ENCODE peak calls at places on chromosomes 6 and 20, in four cellular contexts. One of them, this sample, is unnamed.

GRCh38 chr20:63627700-63628245 is 872 bp upstream of the GMEB2 start:
- DNase-seq in mammary epithelial cell: no peak
- DNase-seq in K562: peak
- DNase-seq in hepatocyte: no peak
- DNase-seq in this sample: no peak

GRCh38 chr20:50701055-50701963 is 10.0 kb upstream of the RIPOR3 start:
- DNase-seq in mammary epithelial cell: no peak
- DNase-seq in K562: no peak
- DNase-seq in hepatocyte: no peak
- DNase-seq in this sample: no peak

GRCh38 chr20:1813674-1814635 is 81.3 kb upstream of the SIRPA start:
- DNase-seq in hepatocyte: no peak
- DNase-seq in K562: no peak
- DNase-seq in mammary epithelial cell: no peak
- DNase-seq in this sample: no peak

GRCh38 chr6:4167123-4167522 is 31.7 kb upstream of the ECI2 start:
- DNase-seq in mammary epithelial cell: no peak
- DNase-seq in K562: no peak
- DNase-seq in hepatocyte: no peak
- DNase-seq in this sample: no peak

GRCh38 chr6:79196908-79197307 is 37.6 kb downstream of the HMGN3 start:
- DNase-seq in K562: no peak
- DNase-seq in hepatocyte: no peak
- DNase-seq in mammary epithelial cell: no peak
- DNase-seq in this sample: no peak

GRCh38 chr6:43355862-43356590 is 13.4 kb downstream of the ZNF318 start:
- DNase-seq in hepatocyte: peak
- DNase-seq in mammary epithelial cell: no peak
- DNase-seq in K562: no peak
- DNase-seq in this sample: peak

GRCh38 chr6:125718109-125718508 is 31.3 kb upstream of the HEY2 start:
- DNase-seq in mammary epithelial cell: no peak
- DNase-seq in K562: no peak
- DNase-seq in hepatocyte: no peak
- DNase-seq in this sample: no peak

GRCh38 chr20:62453186-62453808 is 22.5 kb downstream of the GATA5 start:
- DNase-seq in mammary epithelial cell: no peak
- DNase-seq in K562: no peak
- DNase-seq in hepatocyte: no peak
- DNase-seq in this sample: no peak

GRCh38 chr20:43463133-43463863 is 5.6 kb downstream of the SRSF6 start:
- DNase-seq in K562: no peak
- DNase-seq in mammary epithelial cell: no peak
- DNase-seq in hepatocyte: no peak
- DNase-seq in this sample: no peak

GRCh38 chr6:41696788-41697187 is 38.6 kb downstream of the TFEB start:
- DNase-seq in hepatocyte: no peak
- DNase-seq in K562: no peak
- DNase-seq in mammary epithelial cell: no peak
- DNase-seq in this sample: no peak

GRCh38 chr20:9156529-9157280 is 87.8 kb downstream of the PLCB4 start:
- DNase-seq in K562: no peak
- DNase-seq in mammary epithelial cell: no peak
- DNase-seq in hepatocyte: no peak
- DNase-seq in this sample: no peak

GRCh38 chr6:2760882-2761842 is 4.0 kb upstream of the WRNIP1 start:
- DNase-seq in mammary epithelial cell: peak
- DNase-seq in hepatocyte: no peak
- DNase-seq in K562: peak
- DNase-seq in this sample: no peak

GRCh38 chr20:34010405-34010895 is 16.7 kb downstream of the RALY start:
- DNase-seq in mammary epithelial cell: no peak
- DNase-seq in hepatocyte: no peak
- DNase-seq in K562: no peak
- DNase-seq in this sample: no peak

GRCh38 chr6:121951077-121951476 is 448.4 kb upstream of the HSF2 start:
- DNase-seq in mammary epithelial cell: no peak
- DNase-seq in K562: no peak
- DNase-seq in hepatocyte: peak
- DNase-seq in this sample: no peak

GRCh38 chr6:121956782-121957181 is 442.7 kb upstream of the HSF2 start:
- DNase-seq in K562: no peak
- DNase-seq in mammary epithelial cell: no peak
- DNase-seq in hepatocyte: no peak
- DNase-seq in this sample: no peak

GRCh38 chr6:121951918-121952379 is 447.5 kb upstream of the HSF2 start:
- DNase-seq in K562: no peak
- DNase-seq in hepatocyte: peak
- DNase-seq in mammary epithelial cell: peak
- DNase-seq in this sample: peak
- H3K27ac ChIP-seq in K562: no peak
- H3K27ac ChIP-seq in hepatocyte: peak
- H3K27ac ChIP-seq in mammary epithelial cell: peak
- H3K27ac ChIP-seq in this sample: no peak

DNA sequence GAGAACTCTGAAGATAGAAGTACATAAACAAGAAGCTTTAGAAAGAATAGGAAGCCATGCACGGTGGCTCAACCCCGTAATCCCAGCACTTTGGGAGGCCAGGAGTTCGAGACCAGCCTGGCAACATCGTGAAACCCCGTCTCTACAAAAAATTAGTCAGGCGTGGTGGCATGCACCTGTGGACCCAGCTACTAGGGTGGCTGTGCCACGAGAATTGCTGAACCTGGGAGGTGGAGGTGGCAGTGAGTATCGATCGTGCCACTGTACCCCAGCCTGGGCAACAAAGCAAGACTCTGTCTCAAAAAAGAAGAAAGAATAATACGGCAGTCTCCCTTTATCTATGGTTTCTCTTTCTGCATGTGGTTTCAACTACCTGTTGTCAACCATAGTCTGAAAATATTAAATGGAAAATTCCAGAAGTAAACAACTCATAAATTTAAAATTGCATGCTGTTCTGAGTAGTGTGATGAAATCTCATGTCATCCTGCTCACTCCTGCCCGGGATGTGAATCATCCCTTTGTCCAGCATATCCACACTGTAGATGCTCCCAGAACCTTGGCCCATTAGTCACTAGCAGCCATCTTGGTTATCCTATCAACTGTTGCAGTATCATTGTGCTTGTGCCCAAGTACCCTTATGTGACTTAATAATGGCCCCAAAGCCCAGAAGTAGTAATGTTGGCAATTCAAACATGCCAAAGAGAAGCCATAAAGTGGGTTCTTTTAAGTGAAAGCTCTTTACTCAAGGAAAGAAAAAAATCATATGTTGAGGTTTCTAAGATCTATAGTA is 22.1 kb downstream of the DEK start:
- DNase-seq in K562: no peak
- DNase-seq in hepatocyte: peak
- DNase-seq in mammary epithelial cell: peak
- DNase-seq in this sample: peak
- H3K4me2 ChIP-seq in K562: no peak
- H3K4me2 ChIP-seq in hepatocyte: no peak
- H3K4me2 ChIP-seq in mammary epithelial cell: peak
- H3K4me2 ChIP-seq in this sample: no peak

DNA sequence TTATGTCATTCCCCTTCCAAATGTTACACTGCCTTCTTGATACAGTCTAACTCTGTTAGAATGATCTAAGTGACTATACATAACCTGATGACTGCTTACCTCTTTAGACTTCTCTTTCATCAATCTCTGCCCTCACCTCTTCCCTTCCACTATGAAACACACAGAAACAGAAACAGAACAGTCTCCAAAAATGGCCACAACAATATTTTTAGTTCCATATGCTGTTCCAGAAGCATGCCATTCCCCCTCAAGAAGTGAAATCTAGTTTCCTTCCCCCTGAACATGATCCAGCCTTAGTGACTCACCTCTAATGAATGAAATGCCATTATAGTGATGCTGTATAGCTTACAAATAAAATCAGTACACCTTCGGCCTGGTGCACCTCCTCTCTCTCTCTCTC is 229.3 kb upstream of the TENT5A start:
- DNase-seq in mammary epithelial cell: peak
- DNase-seq in K562: no peak
- DNase-seq in hepatocyte: no peak
- DNase-seq in this sample: peak
- H3K27ac ChIP-seq in mammary epithelial cell: peak
- H3K27ac ChIP-seq in K562: no peak
- H3K27ac ChIP-seq in hepatocyte: no peak
- H3K27ac ChIP-seq in this sample: peak

DNA sequence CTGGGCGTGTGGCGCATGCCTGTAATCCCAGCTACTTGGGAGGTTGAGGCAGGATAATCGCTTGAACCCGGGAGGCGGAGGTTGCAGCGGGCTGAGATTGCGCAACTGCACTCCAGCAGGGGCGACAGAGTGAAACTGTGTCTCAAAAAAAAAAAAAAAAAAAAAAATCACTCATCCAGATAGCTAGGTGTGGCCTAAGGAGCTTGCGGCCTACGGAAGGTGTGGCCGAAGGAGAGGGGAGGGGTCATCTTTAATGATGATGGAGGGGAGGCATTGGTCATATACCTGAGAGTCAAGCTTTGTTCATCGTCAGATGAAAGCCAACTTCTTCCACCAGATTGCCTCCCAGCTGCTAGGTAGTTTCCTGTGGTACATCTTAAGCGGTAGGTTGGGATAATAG is 801 bp upstream of the PPARD start:
- DNase-seq in K562: peak
- DNase-seq in mammary epithelial cell: no peak
- DNase-seq in hepatocyte: no peak
- DNase-seq in this sample: no peak
- H3K4me2 ChIP-seq in K562: no peak
- H3K4me2 ChIP-seq in mammary epithelial cell: no peak
- H3K4me2 ChIP-seq in hepatocyte: no peak
- H3K4me2 ChIP-seq in this sample: no peak

DNA sequence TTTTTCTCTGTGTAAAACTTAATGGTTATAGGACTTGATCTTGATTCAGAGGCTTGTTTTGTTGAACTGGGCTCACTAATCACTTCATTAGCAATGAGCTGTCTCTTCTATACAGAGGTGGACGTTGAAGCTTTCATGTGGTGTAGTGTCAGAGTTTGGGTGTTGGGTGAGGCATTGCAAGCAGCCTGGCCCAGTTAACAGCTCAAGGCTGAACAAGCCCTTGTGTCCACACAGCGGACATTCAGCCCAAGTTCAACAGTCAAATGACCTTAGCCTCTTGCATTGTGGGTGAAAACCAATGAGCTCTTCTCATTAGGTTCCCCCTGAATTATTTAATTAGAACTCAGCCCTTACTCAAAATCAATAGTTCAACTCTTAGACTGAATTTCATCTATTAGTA is 12.5 kb downstream of the COL10A1 start:
- DNase-seq in mammary epithelial cell: no peak
- DNase-seq in hepatocyte: no peak
- DNase-seq in K562: no peak
- DNase-seq in this sample: no peak
- H3K27ac ChIP-seq in mammary epithelial cell: no peak
- H3K27ac ChIP-seq in hepatocyte: no peak
- H3K27ac ChIP-seq in K562: no peak
- H3K27ac ChIP-seq in this sample: no peak

GRCh38 chr6:137025786-137026730 is 18.7 kb downstream of the IL20RA start:
- DNase-seq in mammary epithelial cell: peak
- DNase-seq in hepatocyte: no peak
- DNase-seq in K562: no peak
- DNase-seq in this sample: peak
- H3K4me2 ChIP-seq in mammary epithelial cell: no peak
- H3K4me2 ChIP-seq in hepatocyte: no peak
- H3K4me2 ChIP-seq in K562: no peak
- H3K4me2 ChIP-seq in this sample: no peak

GRCh38 chr20:54163402-54163801 is 10.4 kb downstream of the CYP24A1 start:
- DNase-seq in K562: no peak
- DNase-seq in hepatocyte: no peak
- DNase-seq in mammary epithelial cell: no peak
- DNase-seq in this sample: no peak
- H3K27ac ChIP-seq in K562: no peak
- H3K27ac ChIP-seq in hepatocyte: no peak
- H3K27ac ChIP-seq in mammary epithelial cell: no peak
- H3K27ac ChIP-seq in this sample: no peak

GRCh38 chr6:32174416-32174815 is 1.5 kb downstream of the AGPAT1 start:
- DNase-seq in hepatocyte: no peak
- DNase-seq in mammary epithelial cell: no peak
- DNase-seq in K562: no peak
- DNase-seq in this sample: no peak
- H3K4me2 ChIP-seq in hepatocyte: peak
- H3K4me2 ChIP-seq in mammary epithelial cell: peak
- H3K4me2 ChIP-seq in K562: peak
- H3K4me2 ChIP-seq in this sample: peak